ENCODE peak calls at places on chromosomes 7 and 10, in five cellular contexts. One of them, this sample, is unnamed.
A peak's percentile ranks its signal among the peaks of the same experiment; 100 is the strongest.

GRCh38 chr7:289756-290553 is at the start of gene FOXL3:
- DNase-seq in AG04449: no peak
- DNase-seq in HCT116: no peak
- DNase-seq in left ventricle myocardium inferior: no peak
- DNase-seq in astrocyte of the cerebellum: no peak
- DNase-seq in this sample: no peak

GRCh38 chr10:72024596-72024995 is 60.4 kb downstream of the CHST3 start:
- DNase-seq in AG04449: no peak
- DNase-seq in astrocyte of the cerebellum: no peak
- DNase-seq in left ventricle myocardium inferior: no peak
- DNase-seq in HCT116: no peak
- DNase-seq in this sample: no peak

GRCh38 chr10:98047009-98047741 is 16.8 kb upstream of the CRTAC1 start:
- DNase-seq in HCT116: no peak
- DNase-seq in astrocyte of the cerebellum: no peak
- DNase-seq in left ventricle myocardium inferior: peak; percentile 73
- DNase-seq in AG04449: no peak
- DNase-seq in this sample: peak; percentile 12

GRCh38 chr7:151386301-151387160 is 23.3 kb downstream of the WDR86 start:
- DNase-seq in astrocyte of the cerebellum: no peak
- DNase-seq in HCT116: no peak
- DNase-seq in left ventricle myocardium inferior: peak; percentile 10
- DNase-seq in AG04449: no peak
- DNase-seq in this sample: no peak

GRCh38 chr10:46232084-46232483 is 54.7 kb upstream of the ANTXRL start:
- DNase-seq in AG04449: no peak
- DNase-seq in left ventricle myocardium inferior: no peak
- DNase-seq in HCT116: no peak
- DNase-seq in astrocyte of the cerebellum: no peak
- DNase-seq in this sample: no peak

GRCh38 chr10:113011592-113012374 is 61.7 kb downstream of the TCF7L2 start:
- DNase-seq in AG04449: no peak
- DNase-seq in astrocyte of the cerebellum: no peak
- DNase-seq in HCT116: no peak
- DNase-seq in left ventricle myocardium inferior: no peak
- DNase-seq in this sample: no peak

GRCh38 chr7:875476-876076 is 778 bp upstream of the GET4 start:
- DNase-seq in astrocyte of the cerebellum: no peak
- DNase-seq in HCT116: no peak
- DNase-seq in left ventricle myocardium inferior: no peak
- DNase-seq in AG04449: no peak
- DNase-seq in this sample: peak; percentile 63

GRCh38 chr10:85527610-85528317 is 838.8 kb downstream of the GRID1 start:
- DNase-seq in left ventricle myocardium inferior: no peak
- DNase-seq in HCT116: no peak
- DNase-seq in AG04449: no peak
- DNase-seq in astrocyte of the cerebellum: no peak
- DNase-seq in this sample: no peak

GRCh38 chr10:132123606-132124005 is 57.9 kb downstream of the JAKMIP3 start:
- DNase-seq in left ventricle myocardium inferior: no peak
- DNase-seq in AG04449: no peak
- DNase-seq in HCT116: no peak
- DNase-seq in astrocyte of the cerebellum: no peak
- DNase-seq in this sample: peak; percentile 11

GRCh38 chr10:60944159-60944909 is at the start of gene RHOBTB1:
- DNase-seq in left ventricle myocardium inferior: peak; percentile 81
- DNase-seq in AG04449: no peak
- DNase-seq in HCT116: no peak
- DNase-seq in astrocyte of the cerebellum: peak; percentile 59
- DNase-seq in this sample: peak; percentile 86

GRCh38 chr10:52314007-52314821 is at the start of gene DKK1:
- DNase-seq in HCT116: peak; percentile 86
- DNase-seq in astrocyte of the cerebellum: no peak
- DNase-seq in left ventricle myocardium inferior: peak; percentile 41
- DNase-seq in AG04449: no peak
- DNase-seq in this sample: peak; percentile 67

GRCh38 chr7:123798527-123799188 is 46.3 kb upstream of the HYAL4 start:
- DNase-seq in AG04449: no peak
- DNase-seq in astrocyte of the cerebellum: no peak
- DNase-seq in HCT116: peak; percentile 6
- DNase-seq in left ventricle myocardium inferior: no peak
- DNase-seq in this sample: no peak
- H3K4me3 ChIP-seq in AG04449: no peak overlapping the region
- H3K4me3 ChIP-seq in astrocyte of the cerebellum: no peak overlapping the region
- H3K4me3 ChIP-seq in HCT116: no peak overlapping the region
- H3K4me3 ChIP-seq in left ventricle myocardium inferior: no peak overlapping the region
- H3K4me3 ChIP-seq in this sample: no peak overlapping the region

GRCh38 chr7:142585425-142585824 is 163.8 kb upstream of the PRSS1 start:
- DNase-seq in AG04449: no peak
- DNase-seq in HCT116: no peak
- DNase-seq in left ventricle myocardium inferior: no peak
- DNase-seq in astrocyte of the cerebellum: no peak
- DNase-seq in this sample: no peak
- TF ChIP-seq CTCF in AG04449: peak; percentile 40
- TF ChIP-seq CTCF in HCT116: peak; percentile 67
- TF ChIP-seq CTCF in left ventricle myocardium inferior: no peak
- TF ChIP-seq CTCF in astrocyte of the cerebellum: peak; percentile 44
- TF ChIP-seq CTCF in this sample: no peak

DNA sequence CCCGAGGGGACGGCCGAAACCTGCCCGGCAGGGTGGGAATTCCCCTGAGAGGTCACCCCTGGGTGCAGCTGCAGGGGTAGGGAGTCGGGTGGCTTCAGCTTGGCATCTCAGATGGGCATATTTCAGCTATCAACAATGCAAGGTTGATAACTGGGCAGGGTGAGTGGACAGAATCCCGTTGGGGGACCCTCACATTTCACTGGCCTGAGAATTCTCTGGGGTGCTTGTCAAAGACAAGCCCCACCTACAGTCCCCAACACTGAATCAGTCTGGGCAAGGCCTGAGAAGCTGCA is 3.2 kb downstream of the RGS10 start:
- DNase-seq in astrocyte of the cerebellum: no peak
- DNase-seq in left ventricle myocardium inferior: no peak
- DNase-seq in HCT116: no peak
- DNase-seq in AG04449: no peak
- DNase-seq in this sample: no peak
- H3K4me3 ChIP-seq in astrocyte of the cerebellum: no peak overlapping the region
- H3K4me3 ChIP-seq in left ventricle myocardium inferior: no peak overlapping the region
- H3K4me3 ChIP-seq in HCT116: no peak overlapping the region
- H3K4me3 ChIP-seq in AG04449: no peak overlapping the region
- H3K4me3 ChIP-seq in this sample: no peak overlapping the region

DNA sequence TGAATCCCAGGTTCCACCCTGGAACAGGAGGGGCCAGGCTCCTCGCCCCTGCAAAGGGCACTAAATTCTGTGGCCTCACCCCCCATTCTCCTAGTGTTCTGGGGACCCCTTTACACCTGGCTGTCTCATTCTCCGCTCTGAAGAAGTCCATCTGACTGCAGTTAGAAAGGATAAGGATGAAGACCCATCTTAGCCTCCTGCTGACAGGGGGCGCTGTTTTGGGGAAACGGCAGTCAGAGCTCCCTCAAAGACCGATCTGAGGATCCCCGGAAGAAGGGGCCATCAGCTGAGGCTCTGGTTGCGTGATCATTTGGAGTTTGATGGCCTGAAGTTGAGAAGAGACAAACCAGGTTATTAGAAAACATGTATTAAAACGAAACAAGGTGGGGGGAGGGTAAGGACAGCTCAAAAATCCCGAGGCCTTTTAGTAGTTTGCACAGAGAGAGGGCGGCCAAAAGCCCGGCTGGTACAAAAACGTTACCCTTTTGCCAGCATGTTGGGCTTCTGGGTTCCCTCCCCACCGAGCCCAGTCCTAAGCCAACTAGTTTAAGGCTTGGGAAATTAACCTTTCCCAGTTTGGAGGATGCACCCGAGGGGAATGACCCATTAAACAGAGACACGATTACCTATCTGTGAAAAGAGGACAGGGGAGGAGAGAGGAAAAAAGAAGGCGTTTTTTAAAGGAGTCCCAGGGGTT is 102.8 kb downstream of the CHN2 start:
- DNase-seq in astrocyte of the cerebellum: no peak
- DNase-seq in HCT116: no peak
- DNase-seq in left ventricle myocardium inferior: no peak
- DNase-seq in AG04449: no peak
- DNase-seq in this sample: no peak
- TF ChIP-seq CTCF in astrocyte of the cerebellum: no peak
- TF ChIP-seq CTCF in HCT116: no peak
- TF ChIP-seq CTCF in left ventricle myocardium inferior: no peak
- TF ChIP-seq CTCF in AG04449: no peak
- TF ChIP-seq CTCF in this sample: no peak

DNA sequence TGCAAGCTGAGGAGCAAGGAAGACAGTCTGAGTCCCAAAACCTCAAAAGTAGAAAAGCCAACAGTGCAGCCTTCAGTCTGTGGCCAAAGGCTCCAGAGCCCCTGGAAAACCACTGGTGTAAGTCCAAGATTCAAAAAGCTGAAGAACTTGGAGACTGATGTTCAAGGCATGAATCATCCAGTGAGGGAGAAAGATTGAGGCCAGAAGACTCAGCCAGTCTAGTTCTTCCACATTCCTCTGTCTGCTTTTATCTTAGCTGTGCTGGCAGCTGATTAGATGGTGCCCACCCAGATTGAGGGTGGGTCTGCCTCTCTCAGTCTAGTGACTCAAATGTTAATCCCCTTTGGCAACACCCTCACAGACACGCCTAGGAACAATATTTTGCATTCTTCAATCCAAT is 20.1 kb upstream of the MDFIC start:
- DNase-seq in left ventricle myocardium inferior: no peak
- DNase-seq in astrocyte of the cerebellum: no peak
- DNase-seq in HCT116: peak; percentile 85
- DNase-seq in AG04449: no peak
- DNase-seq in this sample: no peak
- H3K4me3 ChIP-seq in left ventricle myocardium inferior: no peak overlapping the region
- H3K4me3 ChIP-seq in astrocyte of the cerebellum: no peak overlapping the region
- H3K4me3 ChIP-seq in HCT116: no peak overlapping the region
- H3K4me3 ChIP-seq in AG04449: no peak overlapping the region
- H3K4me3 ChIP-seq in this sample: no peak overlapping the region

GRCh38 chr10:11105676-11106004 is 88.0 kb downstream of the CELF2 start:
- DNase-seq in left ventricle myocardium inferior: no peak
- DNase-seq in HCT116: no peak
- DNase-seq in astrocyte of the cerebellum: no peak
- DNase-seq in AG04449: no peak
- DNase-seq in this sample: no peak

GRCh38 chr10:11108356-11108755 is 90.7 kb downstream of the CELF2 start:
- DNase-seq in AG04449: no peak
- DNase-seq in HCT116: no peak
- DNase-seq in left ventricle myocardium inferior: no peak
- DNase-seq in astrocyte of the cerebellum: no peak
- DNase-seq in this sample: no peak

GRCh38 chr10:11106621-11107374 is 89.1 kb downstream of the CELF2 start:
- DNase-seq in astrocyte of the cerebellum: no peak
- DNase-seq in HCT116: no peak
- DNase-seq in left ventricle myocardium inferior: no peak
- DNase-seq in AG04449: no peak
- DNase-seq in this sample: no peak

GRCh38 chr10:11107953-11108352 is 90.3 kb downstream of the CELF2 start:
- DNase-seq in left ventricle myocardium inferior: no peak
- DNase-seq in HCT116: no peak
- DNase-seq in AG04449: no peak
- DNase-seq in astrocyte of the cerebellum: no peak
- DNase-seq in this sample: no peak

GRCh38 chr10:11104772-11105675 is 87.4 kb downstream of the CELF2 start:
- DNase-seq in HCT116: no peak
- DNase-seq in astrocyte of the cerebellum: no peak
- DNase-seq in AG04449: no peak
- DNase-seq in left ventricle myocardium inferior: no peak
- DNase-seq in this sample: no peak
- TF ChIP-seq CTCF in HCT116: no peak
- TF ChIP-seq CTCF in astrocyte of the cerebellum: no peak
- TF ChIP-seq CTCF in AG04449: no peak
- TF ChIP-seq CTCF in left ventricle myocardium inferior: no peak
- TF ChIP-seq CTCF in this sample: no peak

DNA sequence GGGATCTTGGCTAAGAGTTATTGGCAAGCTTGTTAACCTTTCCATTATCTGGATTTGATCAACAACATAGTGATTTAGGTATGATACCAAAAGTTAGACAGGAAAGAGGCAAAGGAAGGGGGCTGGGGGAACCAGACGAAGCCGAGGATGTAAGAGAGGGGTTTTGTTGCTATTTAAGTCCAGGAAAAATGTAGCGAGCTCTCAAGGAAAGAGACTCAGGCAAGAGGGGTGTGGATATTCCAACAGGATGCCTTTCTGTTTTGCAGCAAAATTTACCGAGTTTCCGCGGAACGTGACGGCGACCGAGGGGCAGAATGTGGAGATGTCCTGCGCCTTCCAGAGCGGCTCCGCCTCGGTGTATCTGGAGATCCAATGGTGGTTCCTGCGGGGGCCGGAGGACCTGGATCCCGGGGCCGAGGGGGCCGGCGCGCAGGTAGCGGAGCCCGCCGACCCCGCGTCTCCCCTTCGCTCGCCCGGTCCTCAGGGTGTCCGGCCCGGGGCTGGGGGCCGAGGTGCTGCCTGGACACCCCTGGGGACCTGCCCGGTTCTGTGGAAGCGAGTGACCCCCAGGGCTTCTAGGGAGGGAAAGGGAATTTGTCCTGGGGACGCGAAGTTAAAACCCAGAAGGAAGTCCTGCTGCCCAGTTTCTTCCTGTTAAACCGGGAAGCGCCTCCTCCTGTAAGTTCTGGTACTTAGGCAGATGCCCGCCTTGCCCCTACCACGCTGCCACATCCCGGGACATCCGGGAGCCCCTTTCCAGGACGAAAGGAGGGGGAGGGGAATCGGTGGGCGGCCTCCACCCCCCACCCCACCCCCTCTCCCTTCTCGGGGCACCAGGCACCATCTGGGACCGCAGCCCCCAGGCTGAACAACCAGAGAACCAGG is 2.4 kb downstream of the VSTM2A start:
- DNase-seq in HCT116: no peak
- DNase-seq in astrocyte of the cerebellum: no peak
- DNase-seq in AG04449: no peak
- DNase-seq in left ventricle myocardium inferior: no peak
- DNase-seq in this sample: no peak
- H3K4me3 ChIP-seq in HCT116: no peak overlapping the region
- H3K4me3 ChIP-seq in astrocyte of the cerebellum: no peak overlapping the region
- H3K4me3 ChIP-seq in AG04449: no peak overlapping the region
- H3K4me3 ChIP-seq in left ventricle myocardium inferior: no peak overlapping the region
- H3K4me3 ChIP-seq in this sample: no peak overlapping the region

DNA sequence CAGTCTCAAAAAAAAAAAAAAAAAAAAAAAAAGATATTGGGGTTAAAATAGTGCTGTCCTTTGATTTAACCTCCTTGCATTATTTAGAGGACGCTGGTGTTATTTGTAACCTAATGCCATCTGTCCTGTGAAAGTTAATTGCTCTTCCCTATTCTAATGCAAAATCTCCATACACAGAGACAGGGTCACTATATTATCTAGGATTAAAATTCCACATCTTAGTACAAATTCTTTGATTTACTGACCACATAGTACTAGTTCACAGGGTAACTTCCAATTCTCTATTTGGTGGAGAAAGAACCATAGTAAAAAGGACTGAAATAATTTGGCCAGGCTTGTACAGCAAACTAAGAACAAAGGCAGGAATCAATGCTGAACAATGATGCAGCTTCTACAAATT is 184.2 kb upstream of the STEAP4 start:
- DNase-seq in HCT116: no peak
- DNase-seq in astrocyte of the cerebellum: no peak
- DNase-seq in AG04449: no peak
- DNase-seq in left ventricle myocardium inferior: no peak
- DNase-seq in this sample: no peak
- TF ChIP-seq CTCF in HCT116: no peak
- TF ChIP-seq CTCF in astrocyte of the cerebellum: no peak
- TF ChIP-seq CTCF in AG04449: no peak
- TF ChIP-seq CTCF in left ventricle myocardium inferior: no peak
- TF ChIP-seq CTCF in this sample: no peak

This sample was measured in mucosa of descending colon.